ENCODE peak calls at places on chromosome 12, in five cellular contexts. J, E, V, W and P are unnamed samples.

GRCh38 chr12:89212339-89212771 is 139.9 kb downstream of the DUSP6 start:
- DNase-seq in J (peak), E (peak), V (no peak), W (no peak), P (no peak)

GRCh38 chr12:110199360-110200123 is 75.4 kb downstream of the IFT81 start:
- DNase-seq in J (no peak), E (no peak), V (no peak), W (no peak), P (no peak)

GRCh38 chr12:26471560-26471959 is 276.2 kb downstream of the SSPN start:
- DNase-seq in J (no peak), E (no peak), V (no peak), W (no peak), P (peak)

GRCh38 chr12:124568431-124569374 is 1.3 kb upstream of the NCOR2 start:
- DNase-seq in J (peak), E (peak), V (no peak), W (no peak), P (peak)

GRCh38 chr12:41439134-41439533 is 251.0 kb downstream of the PDZRN4 start:
- DNase-seq in J (no peak), E (no peak), V (no peak), W (no peak), P (no peak)

GRCh38 chr12:105076098-105076497 is 8.2 kb downstream of the ALDH1L2 start:
- DNase-seq in J (no peak), E (no peak), V (no peak), W (no peak), P (no peak)

GRCh38 chr12:40312982-40313576 is 88.3 kb downstream of the LRRK2 start:
- DNase-seq in J (no peak), E (no peak), V (no peak), W (no peak), P (no peak)

GRCh38 chr12:93089805-93090569 is 160.9 kb upstream of the EEA1 start:
- DNase-seq in J (no peak), E (no peak), V (no peak), W (no peak), P (no peak)

GRCh38 chr12:25063873-25064598 is 115.1 kb upstream of the BCAT1 start:
- DNase-seq in J (no peak), E (no peak), V (no peak), W (no peak), P (no peak)

GRCh38 chr12:113422030-113422900 is at the start of gene SDSL:
- DNase-seq in J (peak), E (peak), V (no peak), W (peak), P (peak)

GRCh38 chr12:16788888-16789790 is 183.2 kb upstream of the LMO3 start:
- DNase-seq in J (no peak), E (no peak), V (no peak), W (no peak), P (no peak)

GRCh38 chr12:51160814-51161459 is 12.0 kb downstream of the TFCP2 start:
- DNase-seq in J (no peak), E (no peak), V (no peak), W (no peak), P (no peak)

GRCh38 chr12:43742106-43742505 is 16.5 kb downstream of the PUS7L start:
- DNase-seq in J (no peak), E (no peak), V (no peak), W (no peak), P (no peak)

GRCh38 chr12:121217761-121218160 is 7.8 kb downstream of the P2RX4 start:
- DNase-seq in J (no peak), E (no peak), V (no peak), W (peak), P (peak)

GRCh38 chr12:114562654-114563053 is 121.3 kb downstream of the TBX3 start:
- DNase-seq in J (no peak), E (no peak), V (no peak), W (no peak), P (no peak)

GRCh38 chr12:113642672-113643071 is 171.0 kb upstream of the LHX5 start:
- DNase-seq in J (no peak), E (no peak), V (no peak), W (no peak), P (no peak)

GRCh38 chr12:39620664-39621658 is 1.4 kb upstream of the ABCD2 start:
- DNase-seq in J (no peak), E (no peak), V (no peak), W (peak), P (peak)

GRCh38 chr12:49930515-49931288 is 19.8 kb upstream of the AQP2 start:
- DNase-seq in J (no peak), E (no peak), V (no peak), W (no peak), P (no peak)

GRCh38 chr12:103495783-103496456 is at the start of gene C12orf42:
- DNase-seq in J (no peak), E (no peak), V (no peak), W (no peak), P (no peak)

GRCh38 chr12:103494388-103494787 is 1.4 kb downstream of the C12orf42 start:
- DNase-seq in J (no peak), E (no peak), V (no peak), W (no peak), P (no peak)

GRCh38 chr12:103493199-103493598 is 2.6 kb downstream of the C12orf42 start:
- DNase-seq in J (no peak), E (no peak), V (no peak), W (no peak), P (no peak)

GRCh38 chr12:103498990-103499389 is 3.2 kb upstream of the C12orf42 start:
- DNase-seq in J (no peak), E (no peak), V (no peak), W (no peak), P (no peak)

GRCh38 chr12:103495158-103495782 is 498 bp downstream of the C12orf42 start:
- DNase-seq in J (no peak), E (no peak), V (no peak), W (peak), P (peak)
- H3K4me3 ChIP-seq in J (peak), E (no peak), V (peak), W (peak), P (peak)

DNA sequence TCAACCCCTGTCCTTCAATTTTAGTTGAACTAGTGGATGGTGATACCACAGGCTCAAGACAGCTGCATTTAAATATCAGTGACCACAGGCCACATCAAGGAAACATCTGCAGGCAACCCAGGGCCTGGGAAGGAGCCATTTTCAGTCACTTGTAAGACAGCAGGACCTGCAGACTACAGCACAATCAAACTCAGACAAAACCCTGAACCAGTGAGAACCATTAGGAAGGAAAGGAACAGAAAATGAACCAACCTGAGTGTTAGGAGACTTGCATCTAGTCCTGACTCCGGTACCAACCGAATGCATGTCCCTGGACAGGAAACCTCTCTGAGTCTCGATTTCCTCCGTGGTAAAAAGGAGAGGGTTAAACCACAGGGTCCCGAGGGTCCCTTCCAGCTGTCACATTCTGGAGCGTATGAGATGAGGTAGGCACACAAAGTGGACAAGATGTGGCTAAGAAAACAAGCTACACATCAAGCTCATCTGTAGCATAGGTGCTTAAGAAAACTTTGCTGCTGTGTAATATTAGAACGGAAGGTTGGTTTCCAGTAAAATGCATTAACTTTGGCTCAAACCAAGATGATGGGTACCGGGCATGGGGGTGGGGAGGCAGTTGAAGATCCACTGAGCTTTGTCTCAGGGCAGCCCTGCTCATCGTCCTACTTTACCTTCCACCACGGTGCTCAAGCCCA is 1.6 kb upstream of the CDKN1B start:
- DNase-seq in J (peak), E (no peak), V (no peak), W (no peak), P (peak)
- TF ChIP-seq POLR2A in J (no peak), E (no peak), V (no peak), W (no peak), P (peak)

GRCh38 chr12:6335451-6336078 is 6.3 kb downstream of the TNFRSF1A start:
- DNase-seq in J (peak), E (peak), V (no peak), W (peak), P (peak)
- TF ChIP-seq CTCF in J (peak), E (peak), V (peak), W (peak), P (peak)

GRCh38 chr12:6635375-6635855 is 344 bp downstream of the LPAR5 start:
- DNase-seq in J (no peak), E (no peak), V (no peak), W (peak), P (peak)
- H3K4me3 ChIP-seq in J (no peak), E (no peak), V (peak), W (peak), P (peak)

DNA sequence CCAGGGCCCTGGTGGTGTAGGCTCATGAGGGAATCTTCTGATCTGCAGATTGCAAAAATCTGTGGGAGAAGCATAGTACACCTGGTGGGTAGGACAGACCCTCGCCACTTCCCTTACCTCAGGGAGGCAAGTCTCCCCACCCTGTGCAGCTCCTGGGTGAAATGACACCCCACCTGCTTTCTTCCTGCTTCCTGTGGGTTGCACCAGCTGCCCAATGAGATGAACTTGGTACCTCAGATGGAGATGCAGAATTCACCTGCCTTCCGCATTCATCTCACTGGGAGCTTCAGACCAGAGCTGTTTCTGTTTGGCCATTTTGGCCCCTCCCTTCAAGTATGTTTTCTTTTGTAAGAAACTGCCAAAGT is 4.7 kb downstream of the CLEC2D start:
- DNase-seq in J (no peak), E (no peak), V (no peak), W (no peak), P (peak)
- TF ChIP-seq POLR2A in J (no peak), E (no peak), V (no peak), W (no peak), P (no peak)